ENCODE peak calls at places on chromosomes 7 and 10, in eight cellular contexts. One of them, this sample, is unnamed.

GRCh38 chr10:91162495-91163268 is 57.8 kb upstream of the PCGF5 start:
- DNase-seq in dorsolateral prefrontal cortex: peak; percentile 73
- DNase-seq in aorta: peak; percentile 87
- DNase-seq in CD8-positive, alpha-beta memory T cell: peak; percentile 78
- DNase-seq in BE2C: peak; percentile 66
- DNase-seq in upper lobe of right lung: peak; percentile 92
- DNase-seq in stomach: peak; percentile 82
- DNase-seq in cardiac fibroblast: peak; percentile 75
- DNase-seq in this sample: peak; percentile 44

GRCh38 chr10:13103554-13103953 is 3.6 kb downstream of the OPTN start:
- DNase-seq in dorsolateral prefrontal cortex: no peak
- DNase-seq in aorta: no peak
- DNase-seq in CD8-positive, alpha-beta memory T cell: no peak
- DNase-seq in BE2C: no peak
- DNase-seq in upper lobe of right lung: no peak
- DNase-seq in stomach: no peak
- DNase-seq in cardiac fibroblast: no peak
- DNase-seq in this sample: no peak

GRCh38 chr7:77450613-77451012 is 34.5 kb upstream of the GSAP start:
- DNase-seq in dorsolateral prefrontal cortex: no peak
- DNase-seq in aorta: no peak
- DNase-seq in CD8-positive, alpha-beta memory T cell: no peak
- DNase-seq in BE2C: no peak
- DNase-seq in upper lobe of right lung: no peak
- DNase-seq in stomach: no peak
- DNase-seq in cardiac fibroblast: no peak
- DNase-seq in this sample: peak; percentile 58

GRCh38 chr10:21517983-21518628 is 7.4 kb downstream of the SKIDA1 start:
- DNase-seq in dorsolateral prefrontal cortex: no peak
- DNase-seq in aorta: no peak
- DNase-seq in CD8-positive, alpha-beta memory T cell: no peak
- DNase-seq in BE2C: no peak
- DNase-seq in upper lobe of right lung: no peak
- DNase-seq in stomach: no peak
- DNase-seq in cardiac fibroblast: peak; percentile 51
- DNase-seq in this sample: peak; percentile 31

GRCh38 chr10:30929901-30930520 is 101.7 kb downstream of the ZNF438 start:
- DNase-seq in dorsolateral prefrontal cortex: no peak
- DNase-seq in aorta: no peak
- DNase-seq in CD8-positive, alpha-beta memory T cell: no peak
- DNase-seq in BE2C: no peak
- DNase-seq in upper lobe of right lung: no peak
- DNase-seq in stomach: no peak
- DNase-seq in cardiac fibroblast: no peak
- DNase-seq in this sample: no peak

GRCh38 chr7:55365680-55366460 is 733 bp downstream of the LANCL2 start:
- DNase-seq in dorsolateral prefrontal cortex: peak; percentile 92
- DNase-seq in aorta: peak; percentile 96
- DNase-seq in CD8-positive, alpha-beta memory T cell: peak; percentile 93
- DNase-seq in BE2C: peak; percentile 95
- DNase-seq in upper lobe of right lung: peak; percentile 98
- DNase-seq in stomach: peak; percentile 96
- DNase-seq in cardiac fibroblast: peak; percentile 98
- DNase-seq in this sample: peak; percentile 96

GRCh38 chr10:110820321-110820814 is 51.4 kb upstream of the PDCD4 start:
- DNase-seq in dorsolateral prefrontal cortex: no peak
- DNase-seq in aorta: peak; percentile 70
- DNase-seq in CD8-positive, alpha-beta memory T cell: no peak
- DNase-seq in BE2C: peak; percentile 61
- DNase-seq in upper lobe of right lung: no peak
- DNase-seq in stomach: no peak
- DNase-seq in cardiac fibroblast: peak; percentile 41
- DNase-seq in this sample: no peak

GRCh38 chr10:123017421-123018165 is 8.8 kb downstream of the ACADSB start:
- DNase-seq in dorsolateral prefrontal cortex: no peak
- DNase-seq in aorta: no peak
- DNase-seq in CD8-positive, alpha-beta memory T cell: no peak
- DNase-seq in BE2C: no peak
- DNase-seq in upper lobe of right lung: no peak
- DNase-seq in stomach: peak; percentile 42
- DNase-seq in cardiac fibroblast: no peak
- DNase-seq in this sample: no peak

GRCh38 chr10:116729243-116729642 is 13.1 kb downstream of the HSPA12A start:
- DNase-seq in dorsolateral prefrontal cortex: no peak
- DNase-seq in aorta: no peak
- DNase-seq in CD8-positive, alpha-beta memory T cell: no peak
- DNase-seq in BE2C: no peak
- DNase-seq in upper lobe of right lung: no peak
- DNase-seq in stomach: no peak
- DNase-seq in cardiac fibroblast: no peak
- DNase-seq in this sample: no peak

GRCh38 chr10:59880019-59880717 is 26.2 kb downstream of the CCDC6 start:
- DNase-seq in dorsolateral prefrontal cortex: no peak
- DNase-seq in aorta: no peak
- DNase-seq in CD8-positive, alpha-beta memory T cell: no peak
- DNase-seq in BE2C: no peak
- DNase-seq in upper lobe of right lung: no peak
- DNase-seq in stomach: no peak
- DNase-seq in cardiac fibroblast: no peak
- DNase-seq in this sample: no peak

GRCh38 chr7:151089893-151090730 is 3.8 kb downstream of the AGAP3 start:
- DNase-seq in dorsolateral prefrontal cortex: no peak
- DNase-seq in aorta: no peak
- DNase-seq in CD8-positive, alpha-beta memory T cell: no peak
- DNase-seq in BE2C: no peak
- DNase-seq in upper lobe of right lung: no peak
- DNase-seq in stomach: no peak
- DNase-seq in cardiac fibroblast: no peak
- DNase-seq in this sample: no peak

GRCh38 chr10:7085913-7086589 is 324.8 kb downstream of the SFMBT2 start:
- DNase-seq in dorsolateral prefrontal cortex: no peak
- DNase-seq in aorta: no peak
- DNase-seq in CD8-positive, alpha-beta memory T cell: no peak
- DNase-seq in BE2C: no peak
- DNase-seq in upper lobe of right lung: no peak
- DNase-seq in stomach: no peak
- DNase-seq in cardiac fibroblast: peak; percentile 63
- DNase-seq in this sample: peak; percentile 60

GRCh38 chr7:92747041-92747835 is 89.1 kb downstream of the CDK6 start:
- DNase-seq in dorsolateral prefrontal cortex: no peak
- DNase-seq in aorta: no peak
- DNase-seq in CD8-positive, alpha-beta memory T cell: no peak
- DNase-seq in BE2C: no peak
- DNase-seq in upper lobe of right lung: no peak
- DNase-seq in stomach: no peak
- DNase-seq in cardiac fibroblast: no peak
- DNase-seq in this sample: no peak

GRCh38 chr10:14712991-14713422 is 61.7 kb downstream of the FAM107B start:
- DNase-seq in dorsolateral prefrontal cortex: no peak
- DNase-seq in aorta: no peak
- DNase-seq in CD8-positive, alpha-beta memory T cell: no peak
- DNase-seq in BE2C: peak; percentile 55
- DNase-seq in upper lobe of right lung: no peak
- DNase-seq in stomach: no peak
- DNase-seq in cardiac fibroblast: peak; percentile 25
- DNase-seq in this sample: peak; percentile 12

GRCh38 chr7:151405588-151405987 is 4.2 kb downstream of the WDR86 start:
- DNase-seq in dorsolateral prefrontal cortex: no peak
- DNase-seq in aorta: no peak
- DNase-seq in CD8-positive, alpha-beta memory T cell: no peak
- DNase-seq in BE2C: no peak
- DNase-seq in upper lobe of right lung: no peak
- DNase-seq in stomach: no peak
- DNase-seq in cardiac fibroblast: no peak
- DNase-seq in this sample: no peak

GRCh38 chr10:123359539-123359938 is 205.3 kb downstream of the BUB3 start:
- DNase-seq in dorsolateral prefrontal cortex: no peak
- DNase-seq in aorta: no peak
- DNase-seq in CD8-positive, alpha-beta memory T cell: no peak
- DNase-seq in BE2C: no peak
- DNase-seq in upper lobe of right lung: no peak
- DNase-seq in stomach: no peak
- DNase-seq in cardiac fibroblast: no peak
- DNase-seq in this sample: no peak

GRCh38 chr10:131736321-131736980 is 164.4 kb upstream of the PPP2R2D start:
- DNase-seq in dorsolateral prefrontal cortex: no peak
- DNase-seq in aorta: peak; percentile 40
- DNase-seq in CD8-positive, alpha-beta memory T cell: no peak
- DNase-seq in BE2C: no peak
- DNase-seq in upper lobe of right lung: peak; percentile 41
- DNase-seq in stomach: peak; percentile 24
- DNase-seq in cardiac fibroblast: no peak
- DNase-seq in this sample: no peak

GRCh38 chr10:104642311-104643022 is 1.4 kb downstream of the SORCS3 start:
- DNase-seq in dorsolateral prefrontal cortex: peak; percentile 66
- DNase-seq in aorta: no peak
- DNase-seq in CD8-positive, alpha-beta memory T cell: no peak
- DNase-seq in BE2C: peak; percentile 54
- DNase-seq in upper lobe of right lung: no peak
- DNase-seq in stomach: no peak
- DNase-seq in cardiac fibroblast: no peak
- DNase-seq in this sample: no peak

GRCh38 chr7:92647652-92648051 is 57.5 kb upstream of the FAM133B start:
- DNase-seq in dorsolateral prefrontal cortex: no peak
- DNase-seq in aorta: no peak
- DNase-seq in CD8-positive, alpha-beta memory T cell: no peak
- DNase-seq in BE2C: no peak
- DNase-seq in upper lobe of right lung: no peak
- DNase-seq in stomach: no peak
- DNase-seq in cardiac fibroblast: no peak
- DNase-seq in this sample: peak; percentile 41

GRCh38 chr7:81549484-81550016 is 220.3 kb downstream of the HGF start:
- DNase-seq in dorsolateral prefrontal cortex: no peak
- DNase-seq in aorta: no peak
- DNase-seq in CD8-positive, alpha-beta memory T cell: no peak
- DNase-seq in BE2C: no peak
- DNase-seq in upper lobe of right lung: no peak
- DNase-seq in stomach: no peak
- DNase-seq in cardiac fibroblast: no peak
- DNase-seq in this sample: no peak
- H3K4me3 ChIP-seq in dorsolateral prefrontal cortex: no peak overlapping the region
- H3K4me3 ChIP-seq in aorta: no peak overlapping the region
- H3K4me3 ChIP-seq in CD8-positive, alpha-beta memory T cell: no peak overlapping the region
- H3K4me3 ChIP-seq in BE2C: no peak overlapping the region
- H3K4me3 ChIP-seq in upper lobe of right lung: no peak overlapping the region
- H3K4me3 ChIP-seq in stomach: no peak overlapping the region
- H3K4me3 ChIP-seq in cardiac fibroblast: no peak overlapping the region
- H3K4me3 ChIP-seq in this sample: no peak overlapping the region

GRCh38 chr7:117871778-117872538 is 1.3 kb downstream of the CTTNBP2 start:
- DNase-seq in dorsolateral prefrontal cortex: no peak
- DNase-seq in aorta: peak; percentile 47
- DNase-seq in CD8-positive, alpha-beta memory T cell: no peak
- DNase-seq in BE2C: no peak
- DNase-seq in upper lobe of right lung: no peak
- DNase-seq in stomach: no peak
- DNase-seq in cardiac fibroblast: no peak
- DNase-seq in this sample: no peak
- H3K4me3 ChIP-seq in dorsolateral prefrontal cortex: peak overlapping the region; percentile 78
- H3K4me3 ChIP-seq in aorta: peak overlapping the region; percentile 86
- H3K4me3 ChIP-seq in CD8-positive, alpha-beta memory T cell: no peak overlapping the region
- H3K4me3 ChIP-seq in BE2C: peak overlapping the region; percentile 15
- H3K4me3 ChIP-seq in upper lobe of right lung: peak overlapping the region; percentile 63
- H3K4me3 ChIP-seq in stomach: peak overlapping the region; percentile 73
- H3K4me3 ChIP-seq in cardiac fibroblast: peak overlapping the region; percentile 53
- H3K4me3 ChIP-seq in this sample: no peak overlapping the region

DNA sequence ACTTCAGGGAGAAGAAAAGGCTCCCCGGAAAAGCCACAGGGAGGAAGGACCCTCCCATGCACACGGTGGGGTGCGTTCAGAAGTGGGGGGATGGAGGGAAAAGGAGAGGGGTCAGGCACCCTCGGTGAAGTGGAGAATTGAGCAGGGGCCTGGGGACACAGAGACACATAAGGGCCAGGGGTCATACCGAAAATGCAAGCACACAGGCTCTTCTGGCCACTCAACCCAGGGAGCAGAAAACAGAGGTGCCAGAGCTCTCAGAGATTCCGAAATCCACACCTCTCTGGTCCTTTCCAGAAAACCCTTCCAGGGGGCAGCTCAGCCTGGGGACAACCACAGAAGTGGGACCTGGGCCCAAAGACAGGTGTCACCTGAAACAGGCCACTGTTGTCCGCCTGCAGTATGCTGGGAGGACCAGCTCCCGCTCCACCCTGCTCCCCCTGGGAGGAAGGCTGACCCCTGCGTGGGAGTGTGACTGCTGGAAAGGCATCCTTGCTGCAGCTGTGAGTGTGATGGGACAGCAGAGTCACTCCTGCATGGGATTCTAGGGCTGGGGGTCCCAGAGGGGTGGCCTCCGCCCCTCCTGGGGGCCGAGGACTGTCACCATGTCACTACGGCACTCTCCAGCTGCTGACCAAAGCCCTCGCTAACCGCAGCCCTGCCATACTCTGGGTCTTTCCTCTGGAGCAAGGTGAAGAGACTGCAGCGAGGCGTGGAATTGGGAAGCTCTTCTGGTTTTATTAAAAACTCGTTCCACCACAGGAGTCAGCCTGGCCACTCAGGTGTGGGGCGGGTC is 63.1 kb downstream of the TMEM209 start:
- DNase-seq in dorsolateral prefrontal cortex: no peak
- DNase-seq in aorta: no peak
- DNase-seq in CD8-positive, alpha-beta memory T cell: no peak
- DNase-seq in BE2C: no peak
- DNase-seq in upper lobe of right lung: peak; percentile 70
- DNase-seq in stomach: no peak
- DNase-seq in cardiac fibroblast: no peak
- DNase-seq in this sample: no peak
- H3K4me3 ChIP-seq in dorsolateral prefrontal cortex: peak overlapping the region; percentile 57
- H3K4me3 ChIP-seq in aorta: peak overlapping the region; percentile 16
- H3K4me3 ChIP-seq in CD8-positive, alpha-beta memory T cell: peak overlapping the region; percentile 57
- H3K4me3 ChIP-seq in BE2C: peak overlapping the region; percentile 35
- H3K4me3 ChIP-seq in upper lobe of right lung: peak overlapping the region; percentile 48
- H3K4me3 ChIP-seq in stomach: peak overlapping the region; percentile 64
- H3K4me3 ChIP-seq in cardiac fibroblast: peak overlapping the region; percentile 37
- H3K4me3 ChIP-seq in this sample: no peak overlapping the region

GRCh38 chr10:9036711-9037204 is 982.3 kb downstream of the GATA3 start:
- DNase-seq in dorsolateral prefrontal cortex: no peak
- DNase-seq in aorta: no peak
- DNase-seq in CD8-positive, alpha-beta memory T cell: no peak
- DNase-seq in BE2C: no peak
- DNase-seq in upper lobe of right lung: no peak
- DNase-seq in stomach: no peak
- DNase-seq in cardiac fibroblast: no peak
- DNase-seq in this sample: no peak

GRCh38 chr10:9038146-9038714 is 983.7 kb downstream of the GATA3 start:
- DNase-seq in dorsolateral prefrontal cortex: no peak
- DNase-seq in aorta: no peak
- DNase-seq in CD8-positive, alpha-beta memory T cell: no peak
- DNase-seq in BE2C: no peak
- DNase-seq in upper lobe of right lung: no peak
- DNase-seq in stomach: no peak
- DNase-seq in cardiac fibroblast: peak; percentile 0
- DNase-seq in this sample: no peak

DNA sequence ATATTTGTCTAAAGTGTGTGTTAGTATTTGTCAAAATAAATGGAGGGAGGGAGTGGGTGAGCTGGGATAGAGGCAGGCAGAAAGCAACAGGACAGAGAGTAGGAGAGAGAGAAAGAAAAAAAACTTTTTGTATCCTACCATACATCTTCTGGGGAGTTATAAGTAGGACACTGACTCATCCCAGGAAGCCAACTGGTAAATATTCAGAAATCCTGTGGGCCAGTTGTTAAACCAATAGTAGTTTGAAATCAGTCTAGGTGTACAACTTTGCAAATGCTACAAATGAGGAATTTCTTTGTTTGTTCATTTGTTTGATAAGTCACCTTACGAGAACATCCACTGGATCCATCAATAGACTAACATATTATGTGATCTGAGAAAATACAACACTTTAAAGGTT is 980.9 kb downstream of the GATA3 start:
- DNase-seq in dorsolateral prefrontal cortex: no peak
- DNase-seq in aorta: no peak
- DNase-seq in CD8-positive, alpha-beta memory T cell: no peak
- DNase-seq in BE2C: no peak
- DNase-seq in upper lobe of right lung: no peak
- DNase-seq in stomach: no peak
- DNase-seq in cardiac fibroblast: no peak
- DNase-seq in this sample: no peak
- H3K4me3 ChIP-seq in dorsolateral prefrontal cortex: no peak overlapping the region
- H3K4me3 ChIP-seq in aorta: no peak overlapping the region
- H3K4me3 ChIP-seq in CD8-positive, alpha-beta memory T cell: no peak overlapping the region
- H3K4me3 ChIP-seq in BE2C: no peak overlapping the region
- H3K4me3 ChIP-seq in upper lobe of right lung: no peak overlapping the region
- H3K4me3 ChIP-seq in stomach: no peak overlapping the region
- H3K4me3 ChIP-seq in cardiac fibroblast: no peak overlapping the region
- H3K4me3 ChIP-seq in this sample: no peak overlapping the region

This sample was measured in SJCRH30.